ENCODE peak calls at places on chromosomes 2 and 18, in seven cellular contexts. Q is right atrium auricular region, S is Panc1, G is left ventricle myocardium inferior, Y is HCT116, F is psoas muscle, B is iPS DF 6.9. A is an unnamed sample.
A peak's percentile ranks its signal among the peaks of the same experiment; 100 is the strongest.

GRCh38 chr2:157150747-157151146 is 106.8 kb upstream of the GALNT5 start:
- DNase-seq in Q (no peak), S (no peak), G (no peak), Y (no peak), F (no peak), B (no peak), A (no peak)

GRCh38 chr18:22536558-22536957 is 118.8 kb upstream of the CTAGE1 start:
- DNase-seq in Q (no peak), S (no peak), G (no peak), Y (no peak), F (no peak), B (no peak), A (no peak)

GRCh38 chr2:73172963-73173362 is 29.4 kb upstream of the NOTO start:
- DNase-seq in Q (no peak), S (no peak), G (no peak), Y (no peak), F (no peak), B (no peak), A (no peak)

GRCh38 chr2:126880262-126880800 is 18.4 kb upstream of the TEX51 start:
- DNase-seq in Q (no peak), S (no peak), G (no peak), Y (no peak), F (no peak), B (no peak), A (no peak)

GRCh38 chr18:10490401-10491289 is 35.2 kb upstream of the NAPG start:
- DNase-seq in Q (no peak), S (peak; percentile 10), G (no peak), Y (peak; percentile 73), F (no peak), B (no peak), A (no peak)

GRCh38 chr18:55439036-55439435 is 149.0 kb downstream of the TCF4 start:
- DNase-seq in Q (no peak), S (no peak), G (no peak), Y (no peak), F (no peak), B (no peak), A (no peak)

GRCh38 chr18:29883114-29883513 is 1159.4 kb downstream of the DSC3 start:
- DNase-seq in Q (no peak), S (no peak), G (no peak), Y (no peak), F (no peak), B (no peak), A (no peak)

GRCh38 chr18:14221689-14222088 is 89.5 kb upstream of the ZNF519 start:
- DNase-seq in Q (no peak), S (no peak), G (no peak), Y (no peak), F (no peak), B (no peak), A (no peak)

GRCh38 chr2:9950521-9951271 is 797 bp upstream of the GRHL1 start:
- DNase-seq in Q (no peak), S (no peak), G (peak; percentile 29), Y (no peak), F (peak; percentile 72), B (no peak), A (peak; percentile 55)

GRCh38 chr2:151049746-151050145 is 211.9 kb downstream of the RBM43 start:
- DNase-seq in Q (no peak), S (no peak), G (no peak), Y (no peak), F (no peak), B (no peak), A (no peak)

GRCh38 chr18:79458131-79458838 is 62.6 kb downstream of the NFATC1 start:
- DNase-seq in Q (peak; percentile 89), S (peak; percentile 15), G (peak; percentile 76), Y (peak; percentile 48), F (peak; percentile 85), B (no peak), A (no peak)

GRCh38 chr2:236240228-236240990 is 23.8 kb downstream of the ASB18 start:
- DNase-seq in Q (no peak), S (peak; percentile 4), G (peak; percentile 70), Y (no peak), F (peak; percentile 90), B (no peak), A (no peak)

GRCh38 chr2:230412369-230412706 is 3.7 kb upstream of the SP100 start:
- DNase-seq in Q (no peak), S (no peak), G (no peak), Y (no peak), F (no peak), B (no peak), A (no peak)

GRCh38 chr2:66127656-66128055 is 307.3 kb upstream of the MEIS1 start:
- DNase-seq in Q (no peak), S (no peak), G (no peak), Y (no peak), F (no peak), B (no peak), A (no peak)

GRCh38 chr2:75311993-75312392 is 112.7 kb upstream of the TACR1 start:
- DNase-seq in Q (no peak), S (peak; percentile 18), G (no peak), Y (peak; percentile 3), F (no peak), B (peak; percentile 37), A (no peak)

GRCh38 chr18:46958209-46958608 is 40.8 kb downstream of the KATNAL2 start:
- DNase-seq in Q (no peak), S (no peak), G (no peak), Y (no peak), F (no peak), B (no peak), A (no peak)

GRCh38 chr18:53909668-53910067 is 314.8 kb downstream of the MBD2 start:
- DNase-seq in Q (no peak), S (no peak), G (no peak), Y (peak; percentile 19), F (no peak), B (no peak), A (no peak)

GRCh38 chr2:205187731-205188130 is 494.6 kb upstream of the NRP2 start:
- DNase-seq in Q (no peak), S (no peak), G (no peak), Y (no peak), F (no peak), B (no peak), A (no peak)

GRCh38 chr2:111164078-111164477 is 43.4 kb downstream of the BCL2L11 start:
- DNase-seq in Q (no peak), S (no peak), G (no peak), Y (no peak), F (no peak), B (no peak), A (no peak)

GRCh38 chr2:96907405-96908041 is 37.6 kb upstream of the SEMA4C start:
- DNase-seq in Q (peak; percentile 89), S (no peak), G (peak; percentile 87), Y (no peak), F (peak; percentile 89), B (peak; percentile 55), A (peak; percentile 50)

GRCh38 chr2:27312152-27312551 is 3.9 kb upstream of the UCN start:
- DNase-seq in Q (no peak), S (no peak), G (no peak), Y (no peak), F (no peak), B (no peak), A (no peak)

GRCh38 chr2:86487062-86487461 is 45.9 kb downstream of the KDM3A start:
- DNase-seq in Q (no peak), S (no peak), G (no peak), Y (no peak), F (no peak), B (no peak), A (no peak)

GRCh38 chr2:238720232-238720672 is 127.6 kb upstream of the TWIST2 start:
- DNase-seq in Q (peak; percentile 72), S (no peak), G (peak; percentile 43), Y (peak; percentile 52), F (peak; percentile 78), B (no peak), A (no peak)

GRCh38 chr18:70553245-70553960 is 264.6 kb downstream of the SOCS6 start:
- DNase-seq in Q (no peak), S (no peak), G (no peak), Y (no peak), F (no peak), B (no peak), A (no peak)

GRCh38 chr2:98357856-98358255 is 11.6 kb downstream of the CNGA3 start:
- DNase-seq in Q (no peak), S (no peak), G (no peak), Y (no peak), F (no peak), B (no peak), A (no peak)

GRCh38 chr2:43486604-43487003 is 109.2 kb downstream of the THADA start:
- DNase-seq in Q (peak; percentile 63), S (no peak), G (no peak), Y (no peak), F (no peak), B (no peak), A (no peak)

GRCh38 chr2:145764631-145765030 is 1244.7 kb upstream of the ZEB2 start:
- DNase-seq in Q (peak; percentile 63), S (no peak), G (peak; percentile 60), Y (no peak), F (peak; percentile 71), B (no peak), A (no peak)

GRCh38 chr2:145759228-145759940 is 1239.5 kb upstream of the ZEB2 start:
- DNase-seq in Q (no peak), S (no peak), G (no peak), Y (no peak), F (no peak), B (no peak), A (no peak)

GRCh38 chr2:145757503-145758290 is 1237.8 kb upstream of the ZEB2 start:
- DNase-seq in Q (no peak), S (no peak), G (no peak), Y (no peak), F (no peak), B (no peak), A (no peak)

GRCh38 chr2:145765889-145766288 is 1246.0 kb upstream of the ZEB2 start:
- DNase-seq in Q (no peak), S (no peak), G (no peak), Y (no peak), F (no peak), B (no peak), A (no peak)

GRCh38 chr2:145760781-145761649 is 1241.1 kb upstream of the ZEB2 start:
- DNase-seq in Q (no peak), S (peak; percentile 56), G (no peak), Y (no peak), F (no peak), B (no peak), A (no peak)
- H3K4me3 ChIP-seq in Q (no peak overlapping the region), S (no peak overlapping the region), G (no peak overlapping the region), Y (no peak overlapping the region), F (no peak overlapping the region), B (no peak overlapping the region), A (no peak overlapping the region)

GRCh38 chr2:190149942-190150341 is 87.4 kb upstream of the MSTN start:
- DNase-seq in Q (no peak), S (no peak), G (no peak), Y (no peak), F (no peak), B (no peak), A (no peak)
- H3K4me1 ChIP-seq in Q (no peaks in the 10 kb centered on the region), S (no peaks in the 10 kb centered on the region), G (no peaks in the 10 kb centered on the region), Y (no peaks in the 10 kb centered on the region), F (no peaks in the 10 kb centered on the region), B (no peaks in the 10 kb centered on the region), A (no peaks in the 10 kb centered on the region)

GRCh38 chr2:44954306-44954901 is 12.9 kb downstream of the SIX3 start:
- DNase-seq in Q (no peak), S (no peak), G (no peak), Y (no peak), F (peak; percentile 37), B (no peak), A (no peak)
- H3K4me3 ChIP-seq in Q (no peak overlapping the region), S (no peak overlapping the region), G (peak overlapping the region; percentile 58), Y (no peak overlapping the region), F (peak overlapping the region; percentile 59), B (no peak overlapping the region), A (no peak overlapping the region)

GRCh38 chr18:8781671-8782070 is 76.3 kb downstream of the MTCL1 start:
- DNase-seq in Q (no peak), S (no peak), G (no peak), Y (no peak), F (no peak), B (no peak), A (no peak)
- H3K4me1 ChIP-seq in Q (no peaks in the 10 kb centered on the region), S (no peaks in the 10 kb centered on the region), G (no peaks in the 10 kb centered on the region), Y (no peaks in the 10 kb centered on the region), F (no peaks in the 10 kb centered on the region), B (no peaks in the 10 kb centered on the region), A (no peaks in the 10 kb centered on the region)

A was measured in left lung.